ENCODE peak calls at places on chromosomes 16 and 17, in six cellular contexts. O, H, K, R, U and E are unnamed samples.

GRCh38 chr17:47267354-47267828 is 13.8 kb downstream of the ITGB3 start:
- DNase-seq in H (no peak), O (no peak), U (no peak), R (no peak), K (no peak), E (no peak)

GRCh38 chr17:56679148-56679766 is 85.8 kb downstream of the NOG start:
- DNase-seq in O (peak; percentile 46), R (no peak), H (no peak), K (no peak), U (peak; percentile 51), E (no peak)

GRCh38 chr17:42200702-42201101 is 6.4 kb upstream of the GHDC start:
- DNase-seq in U (peak; percentile 60), K (no peak), O (no peak), H (no peak), R (peak; percentile 68), E (peak; percentile 85)

GRCh38 chr16:88948781-88949490 is 28.1 kb downstream of the CBFA2T3 start:
- DNase-seq in H (no peak), K (no peak), O (no peak), U (no peak), R (no peak), E (no peak)

GRCh38 chr17:39099686-39100293 is 51.6 kb downstream of the PLXDC1 start:
- DNase-seq in R (peak; percentile 70), K (no peak), H (no peak), U (peak; percentile 56), O (no peak), E (peak; percentile 68)

GRCh38 chr16:749010-749409 is 8.2 kb upstream of the CIAO3 start:
- DNase-seq in O (no peak), R (no peak), H (no peak), U (peak; percentile 63), K (no peak), E (peak; percentile 29)

GRCh38 chr17:21286066-21286770 is 1.7 kb downstream of the MAP2K3 start:
- DNase-seq in U (peak; percentile 94), O (no peak), K (peak; percentile 97), H (peak; percentile 64), R (peak; percentile 86), E (peak; percentile 95)

GRCh38 chr16:1089822-1090619 is 6.0 kb downstream of the C1QTNF8 start:
- DNase-seq in K (peak; percentile 94), O (no peak), U (peak; percentile 92), R (peak; percentile 82), H (no peak), E (peak; percentile 89)

GRCh38 chr17:38333635-38334295 is 10.0 kb downstream of the GPR179 start:
- DNase-seq in U (peak; percentile 53), O (peak; percentile 64), K (peak; percentile 59), H (no peak), R (no peak), E (no peak)

GRCh38 chr17:77665833-77666232 is 292.7 kb upstream of the TNRC6C start:
- DNase-seq in O (no peak), H (no peak), U (no peak), K (no peak), R (no peak), E (no peak)

GRCh38 chr17:64091571-64091970 is 38.4 kb downstream of the ERN1 start:
- DNase-seq in H (no peak), U (no peak), O (no peak), K (no peak), R (no peak), E (no peak)

GRCh38 chr16:48252013-48252412 is 4.7 kb upstream of the ABCC11 start:
- DNase-seq in U (no peak), K (no peak), H (no peak), R (no peak), O (no peak), E (no peak)

GRCh38 chr16:73171901-73172619 is 124.1 kb upstream of the ZFHX3 start:
- DNase-seq in K (no peak), O (no peak), R (no peak), H (no peak), U (no peak), E (peak; percentile 28)

GRCh38 chr16:73173396-73173795 is 125.5 kb upstream of the ZFHX3 start:
- DNase-seq in R (peak; percentile 26), O (no peak), H (no peak), U (no peak), K (no peak), E (no peak)

GRCh38 chr16:73172621-73173312 is 124.8 kb upstream of the ZFHX3 start:
- DNase-seq in K (no peak), U (peak; percentile 58), H (no peak), O (no peak), R (peak; percentile 87), E (peak; percentile 88)

GRCh38 chr16:73170587-73170986 is 122.7 kb upstream of the ZFHX3 start:
- DNase-seq in O (no peak), R (no peak), U (no peak), K (no peak), H (no peak), E (peak; percentile 61)

DNA sequence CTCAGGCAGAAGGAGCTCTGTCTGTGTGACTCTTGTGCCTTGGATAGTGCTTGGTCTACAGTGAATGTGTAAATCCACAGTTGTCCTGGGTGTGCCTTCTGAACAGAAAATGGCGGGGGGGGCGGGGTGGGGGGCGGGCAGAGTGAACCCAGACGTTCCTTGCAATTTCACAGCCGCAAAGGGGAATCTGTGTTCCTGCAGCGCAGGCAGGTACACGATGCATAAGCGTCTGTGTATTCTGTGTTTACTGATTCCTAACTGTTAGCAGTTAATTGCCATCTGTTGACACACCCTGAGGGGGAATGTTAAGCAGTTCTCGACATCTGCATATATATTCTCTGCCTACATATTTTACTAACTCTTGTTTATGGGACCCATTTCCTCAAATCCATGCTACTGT is 123.5 kb upstream of the ZFHX3 start:
- DNase-seq in R (no peak), H (no peak), K (no peak), U (no peak), O (no peak), E (no peak)
- H3K27ac ChIP-seq in R (peak overlapping the region; percentile 81), H (no peak overlapping the region), K (peak overlapping the region; percentile 59), U (peak overlapping the region; percentile 94), O (no peak overlapping the region), E (no peak overlapping the region)

GRCh38 chr16:53768593-53768992 is 64.6 kb downstream of the FTO start:
- DNase-seq in R (no peak), H (no peak), O (no peak), U (peak; percentile 20), K (no peak), E (no peak)

GRCh38 chr16:53769787-53770186 is 65.8 kb downstream of the FTO start:
- DNase-seq in H (no peak), U (no peak), K (no peak), O (no peak), R (no peak), E (no peak)

GRCh38 chr16:53771655-53772497 is 67.9 kb downstream of the FTO start:
- DNase-seq in H (no peak), U (no peak), K (no peak), O (no peak), R (no peak), E (no peak)

GRCh38 chr16:53769185-53769584 is 65.2 kb downstream of the FTO start:
- DNase-seq in H (no peak), R (no peak), K (no peak), O (no peak), U (no peak), E (no peak)

GRCh38 chr16:53770641-53771040 is 66.7 kb downstream of the FTO start:
- DNase-seq in R (no peak), O (no peak), H (no peak), U (no peak), K (no peak), E (no peak)
- H3K9me3 ChIP-seq in R (no peaks in the 10 kb centered on the region), O (no peaks in the 10 kb centered on the region), H (no peaks in the 10 kb centered on the region), U (no peaks in the 10 kb centered on the region), K (no peaks in the 10 kb centered on the region), E (no peaks in the 10 kb centered on the region)

GRCh38 chr16:69522041-69522578 is 43.7 kb upstream of the NFAT5 start:
- DNase-seq in R (no peak), U (no peak), O (no peak), H (no peak), K (no peak), E (no peak)

GRCh38 chr16:69520800-69521602 is 44.8 kb upstream of the NFAT5 start:
- DNase-seq in R (no peak), O (no peak), K (no peak), H (no peak), U (no peak), E (no peak)

GRCh38 chr16:69523571-69523970 is 42.2 kb upstream of the NFAT5 start:
- DNase-seq in R (no peak), K (no peak), U (no peak), H (no peak), O (no peak), E (no peak)

GRCh38 chr16:69522732-69523404 is 42.9 kb upstream of the NFAT5 start:
- DNase-seq in U (no peak), O (no peak), H (no peak), K (no peak), R (no peak), E (no peak)

GRCh38 chr16:69520413-69520799 is 45.4 kb upstream of the NFAT5 start:
- DNase-seq in O (no peak), H (no peak), U (no peak), R (no peak), K (no peak), E (no peak)
- H3K4me3 ChIP-seq in O (no peak overlapping the region), H (no peak overlapping the region), U (no peak overlapping the region), R (no peak overlapping the region), K (no peak overlapping the region), E (no peak overlapping the region)

GRCh38 chr16:50368410-50369132 is at the start of gene BRD7:
- DNase-seq in R (peak; percentile 65), H (no peak), K (peak; percentile 83), U (peak; percentile 91), O (peak; percentile 74), E (peak; percentile 84)
- H3K27ac ChIP-seq in R (peak within 1 kb of the TSS; percentile 75), H (peak within 1 kb of the TSS; percentile 86), K (no peak within 1 kb of the TSS), U (peak within 1 kb of the TSS; percentile 81), O (no peak within 1 kb of the TSS), E (peak within 1 kb of the TSS; percentile 55)

GRCh38 chr17:9886141-9886930 is 18.7 kb downstream of the RCVRN start:
- DNase-seq in O (no peak), K (no peak), H (no peak), U (no peak), R (no peak), E (no peak)
- H3K9me3 ChIP-seq in O (peaks cover 6% of the 10 kb centered on the region), K (peaks cover 10% of the 10 kb centered on the region), H (peaks cover 10% of the 10 kb centered on the region), U (peaks cover 8% of the 10 kb centered on the region), R (peaks cover 30% of the 10 kb centered on the region), E (peaks cover 1% of the 10 kb centered on the region)

GRCh38 chr16:46836521-46837292 is 5.7 kb upstream of the C16orf87 start:
- DNase-seq in K (no peak), R (no peak), H (no peak), U (no peak), O (no peak), E (no peak)
- H3K4me3 ChIP-seq in K (no peak overlapping the region), R (no peak overlapping the region), H (no peak overlapping the region), U (no peak overlapping the region), O (no peak overlapping the region), E (no peak overlapping the region)

DNA sequence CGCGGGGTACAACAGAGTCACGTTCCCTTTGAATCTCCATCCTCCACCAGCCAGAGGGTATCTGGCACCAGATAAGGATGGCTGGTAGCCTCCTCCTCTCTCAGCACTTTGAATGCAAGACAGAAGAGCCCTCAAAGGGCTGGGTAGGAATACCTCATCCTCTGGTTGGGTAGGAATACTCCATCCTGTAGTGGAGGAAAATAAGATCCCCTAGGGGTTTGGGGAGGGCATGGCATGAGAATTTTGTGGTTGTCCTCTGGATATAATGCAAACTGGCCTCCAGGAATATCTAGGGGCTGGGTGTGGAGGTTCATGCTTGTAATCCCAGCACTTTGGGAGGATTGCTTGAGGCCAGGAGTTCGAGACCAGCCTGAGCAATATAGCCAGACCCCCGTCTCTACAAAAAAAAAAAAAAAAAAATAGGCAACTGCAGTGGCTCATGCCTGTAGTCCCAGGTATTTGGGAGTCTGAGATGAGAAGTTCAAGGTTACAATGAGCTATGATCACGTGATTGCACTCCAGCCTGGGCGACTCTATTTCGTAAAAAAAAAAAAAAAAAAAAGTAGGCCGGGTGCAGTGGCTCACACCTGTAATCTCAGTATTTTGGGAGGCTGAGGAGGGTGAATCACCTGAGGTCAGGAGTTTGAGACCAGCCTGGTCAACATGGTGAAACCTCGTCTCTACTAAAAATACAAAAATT is 2.7 kb downstream of the IGFBP4 start:
- DNase-seq in K (no peak), R (no peak), O (no peak), U (no peak), H (no peak), E (no peak)
- H3K27ac ChIP-seq in K (peak overlapping the region; percentile 96), R (peak overlapping the region; percentile 97), O (no peak overlapping the region), U (peak overlapping the region; percentile 78), H (peak overlapping the region; percentile 94), E (peak overlapping the region; percentile 84)